ENCODE peak calls at places on chromosomes 5 and 9, in ten cellular contexts. B is BJ; Z is upper lobe of right lung; R is fibroblast of mammary gland; H is cardiac fibroblast; J is ovary; O is psoas muscle; C is CD8-positive, alpha-beta T cell; U is fibroblast of lung; T is epithelial cell of proximal tubule. Q is an unnamed sample.

GRCh38 chr5:124721336-124721735 is 25.1 kb downstream of the ZNF608 start:
- DNase-seq in B (no peak), Z (no peak), R (no peak), H (no peak), J (no peak), O (no peak), C (no peak), U (no peak), T (no peak), Q (no peak)

GRCh38 chr9:5622019-5622418 is 6.9 kb upstream of the RIC1 start:
- DNase-seq in B (peak; percentile 91), Z (no peak), R (peak; percentile 88), H (peak; percentile 90), J (no peak), O (no peak), C (no peak), U (peak; percentile 91), T (no peak), Q (peak; percentile 71)

GRCh38 chr5:173016621-173017046 is 33.1 kb downstream of the ATP6V0E1 start:
- DNase-seq in B (peak; percentile 47), Z (no peak), R (peak; percentile 77), H (peak; percentile 82), J (no peak), O (no peak), C (no peak), U (peak; percentile 87), T (peak; percentile 61), Q (peak; percentile 34)

GRCh38 chr5:136656811-136657210 is 291.5 kb upstream of the TRPC7 start:
- DNase-seq in B (no peak), Z (no peak), R (no peak), H (no peak), J (no peak), O (no peak), C (no peak), U (peak; percentile 68), T (no peak), Q (peak; percentile 28)

GRCh38 chr9:77820293-77820954 is 172.3 kb upstream of the GNA14 start:
- DNase-seq in B (peak; percentile 65), Z (no peak), R (peak; percentile 85), H (peak; percentile 89), J (no peak), O (no peak), C (no peak), U (peak; percentile 83), T (no peak), Q (no peak)

GRCh38 chr5:56530031-56530430 is 285.3 kb upstream of the MAP3K1 start:
- DNase-seq in B (no peak), Z (no peak), R (no peak), H (no peak), J (no peak), O (no peak), C (no peak), U (no peak), T (no peak), Q (no peak)

GRCh38 chr5:53381-54174 is 38.4 kb upstream of the PLEKHG4B start:
- DNase-seq in B (no peak), Z (peak; percentile 82), R (no peak), H (peak; percentile 8), J (peak; percentile 65), O (no peak), C (no peak), U (peak; percentile 26), T (no peak), Q (no peak)

GRCh38 chr5:52564594-52564993 is 223.1 kb upstream of the ITGA1 start:
- DNase-seq in B (no peak), Z (no peak), R (no peak), H (no peak), J (no peak), O (no peak), C (no peak), U (no peak), T (no peak), Q (no peak)

GRCh38 chr9:4548796-4549725 is 58.8 kb downstream of the SLC1A1 start:
- DNase-seq in B (no peak), Z (peak; percentile 65), R (peak; percentile 4), H (peak; percentile 32), J (no peak), O (peak; percentile 14), C (no peak), U (no peak), T (no peak), Q (no peak)

GRCh38 chr5:57456056-57456455 is 26.6 kb downstream of the ACTBL2 start:
- DNase-seq in B (no peak), Z (no peak), R (no peak), H (no peak), J (no peak), O (no peak), C (no peak), U (no peak), T (no peak), Q (no peak)

GRCh38 chr5:8827701-8828100 is 718.2 kb downstream of the SEMA5A start:
- DNase-seq in B (no peak), Z (no peak), R (peak; percentile 72), H (peak; percentile 47), J (no peak), O (no peak), C (no peak), U (peak; percentile 54), T (no peak), Q (no peak)

GRCh38 chr5:90967443-90967842 is 408.8 kb downstream of the ADGRV1 start:
- DNase-seq in B (no peak), Z (no peak), R (no peak), H (peak; percentile 39), J (no peak), O (no peak), C (no peak), U (no peak), T (no peak), Q (no peak)

GRCh38 chr9:71249729-71250317 is 128.4 kb upstream of the TRPM3 start:
- DNase-seq in B (peak; percentile 19), Z (no peak), R (peak; percentile 80), H (peak; percentile 83), J (no peak), O (no peak), C (no peak), U (peak; percentile 62), T (peak; percentile 22), Q (peak; percentile 33)

GRCh38 chr5:123092696-123093095 is 3.7 kb downstream of the PRDM6 start:
- DNase-seq in B (no peak), Z (no peak), R (no peak), H (no peak), J (no peak), O (no peak), C (no peak), U (no peak), T (no peak), Q (no peak)

GRCh38 chr9:109568568-109569210 is 70.6 kb upstream of the PTPN3 start:
- DNase-seq in B (no peak), Z (no peak), R (no peak), H (no peak), J (no peak), O (no peak), C (no peak), U (no peak), T (no peak), Q (no peak)

GRCh38 chr5:29389993-29390392 is 1803.5 kb upstream of the CDH6 start:
- DNase-seq in B (no peak), Z (no peak), R (no peak), H (no peak), J (no peak), O (no peak), C (no peak), U (no peak), T (no peak), Q (no peak)
- H3K4me3 ChIP-seq in B (no peak overlapping the region), Z (no peak overlapping the region), R (no peak overlapping the region), H (no peak overlapping the region), J (no peak overlapping the region), O (no peak overlapping the region), C (no peak overlapping the region), U (no peak overlapping the region), T (no peak overlapping the region), Q (no peak overlapping the region)

GRCh38 chr9:76618762-76619161 is 145.5 kb upstream of the PCA3 start:
- DNase-seq in B (peak; percentile 98), Z (no peak), R (peak; percentile 84), H (peak; percentile 18), J (no peak), O (no peak), C (no peak), U (peak; percentile 60), T (no peak), Q (peak; percentile 74)
- H3K4me3 ChIP-seq in B (no peak overlapping the region), Z (no peak overlapping the region), R (no peak overlapping the region), H (no peak overlapping the region), J (no peak overlapping the region), O (no peak overlapping the region), C (no peak overlapping the region), U (no peak overlapping the region), T (no peak overlapping the region), Q (no peak overlapping the region)

GRCh38 chr9:107653263-107653821 is 163.8 kb upstream of the KLF4 start:
- DNase-seq in B (no peak), Z (no peak), R (no peak), H (no peak), J (no peak), O (no peak), C (no peak), U (no peak), T (no peak), Q (no peak)
- H3K4me3 ChIP-seq in B (no peak overlapping the region), Z (no peak overlapping the region), R (no peak overlapping the region), H (no peak overlapping the region), J (no peak overlapping the region), O (no peak overlapping the region), C (no peak overlapping the region), U (no peak overlapping the region), T (no peak overlapping the region), Q (no peak overlapping the region)

GRCh38 chr5:135544666-135545045 is 8.9 kb upstream of the NEUROG1 start:
- DNase-seq in B (no peak), Z (no peak), R (no peak), H (no peak), J (no peak), O (no peak), C (no peak), U (no peak), T (no peak), Q (no peak)

GRCh38 chr5:135546014-135546413 is 10.2 kb upstream of the NEUROG1 start:
- DNase-seq in B (no peak), Z (no peak), R (no peak), H (no peak), J (no peak), O (no peak), C (no peak), U (no peak), T (no peak), Q (no peak)

GRCh38 chr5:135543151-135543818 is 7.5 kb upstream of the NEUROG1 start:
- DNase-seq in B (no peak), Z (no peak), R (no peak), H (no peak), J (no peak), O (no peak), C (no peak), U (no peak), T (no peak), Q (no peak)

GRCh38 chr5:135546912-135547311 is 11.1 kb upstream of the NEUROG1 start:
- DNase-seq in B (no peak), Z (no peak), R (no peak), H (no peak), J (no peak), O (no peak), C (no peak), U (no peak), T (no peak), Q (no peak)

DNA sequence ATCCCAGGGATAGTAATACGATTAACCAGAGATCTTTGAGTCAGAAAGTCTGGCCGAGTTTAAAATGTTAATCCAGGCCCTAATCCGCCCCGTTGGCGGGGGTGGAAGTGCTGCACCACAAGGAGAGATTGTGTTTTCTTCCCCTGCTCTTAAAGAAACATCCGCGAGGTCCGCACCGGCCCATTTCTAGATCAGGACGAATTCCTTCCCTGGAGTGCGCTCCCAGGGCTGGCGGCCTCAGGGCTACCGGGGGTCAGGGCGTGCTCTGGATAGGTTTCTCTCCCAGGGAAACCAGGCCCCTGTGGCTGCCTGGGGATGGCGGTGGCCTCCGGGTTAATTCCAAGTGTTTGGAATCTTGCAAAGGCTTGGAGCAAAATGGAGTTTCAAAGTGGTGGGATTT is 9.4 kb upstream of the NEUROG1 start:
- DNase-seq in B (no peak), Z (no peak), R (no peak), H (no peak), J (no peak), O (no peak), C (no peak), U (no peak), T (no peak), Q (no peak)
- H3K4me3 ChIP-seq in B (no peak overlapping the region), Z (no peak overlapping the region), R (no peak overlapping the region), H (no peak overlapping the region), J (no peak overlapping the region), O (peak overlapping the region; percentile 57), C (no peak overlapping the region), U (no peak overlapping the region), T (no peak overlapping the region), Q (no peak overlapping the region)

Q was measured in AG04449.